ENCODE peak calls at places on chromosomes 6 and 20, in ten cellular contexts. B, A, K, M, Q, E, W, O, C and S are unnamed samples.

GRCh38 chr20:35106827-35107380 is 14.3 kb upstream of the TRPC4AP start:
- DNase-seq in B (no peak), A (no peak), K (no peak), M (no peak), Q (no peak), E (no peak), W (no peak), O (no peak), C (no peak), S (no peak)

GRCh38 chr6:30317913-30318589 is 8.7 kb upstream of the TRIM39 start:
- DNase-seq in B (no peak), A (no peak), K (no peak), M (no peak), Q (no peak), E (no peak), W (no peak), O (no peak), C (no peak), S (no peak)

GRCh38 chr6:157235600-157236039 is 87.7 kb downstream of the TMEM242 start:
- DNase-seq in B (no peak), A (peak), K (peak), M (no peak), Q (peak), E (peak), W (peak), O (peak), C (peak), S (peak)

GRCh38 chr6:167849846-167850459 is 23.2 kb downstream of the AFDN start:
- DNase-seq in B (no peak), A (no peak), K (no peak), M (no peak), Q (peak), E (no peak), W (peak), O (no peak), C (no peak), S (no peak)

GRCh38 chr6:144075884-144076283 is 19.5 kb downstream of the SF3B5 start:
- DNase-seq in B (no peak), A (no peak), K (no peak), M (no peak), Q (no peak), E (no peak), W (no peak), O (no peak), C (no peak), S (no peak)

GRCh38 chr20:47540443-47541354 is 39.0 kb downstream of the NCOA3 start:
- DNase-seq in B (no peak), A (no peak), K (no peak), M (no peak), Q (no peak), E (no peak), W (peak), O (no peak), C (no peak), S (no peak)

GRCh38 chr20:38985603-38986170 is 23.5 kb downstream of the DHX35 start:
- DNase-seq in B (no peak), A (no peak), K (no peak), M (no peak), Q (peak), E (no peak), W (peak), O (no peak), C (no peak), S (no peak)

GRCh38 chr6:33976425-33977360 is 169.2 kb downstream of the GRM4 start:
- DNase-seq in B (no peak), A (peak), K (no peak), M (no peak), Q (no peak), E (no peak), W (no peak), O (no peak), C (no peak), S (no peak)

GRCh38 chr6:117624869-117625481 is 22.7 kb upstream of the GOPC start:
- DNase-seq in B (no peak), A (no peak), K (no peak), M (no peak), Q (no peak), E (no peak), W (no peak), O (no peak), C (no peak), S (no peak)

GRCh38 chr6:9623985-9624384 is 790.9 kb downstream of the TFAP2A start:
- DNase-seq in B (no peak), A (no peak), K (no peak), M (no peak), Q (peak), E (no peak), W (no peak), O (no peak), C (no peak), S (no peak)

GRCh38 chr6:56445818-56446217 is 196.9 kb downstream of the DST start:
- DNase-seq in B (no peak), A (no peak), K (no peak), M (no peak), Q (peak), E (no peak), W (no peak), O (no peak), C (no peak), S (no peak)

GRCh38 chr6:66126358-66126757 is 419.3 kb upstream of the EYS start:
- DNase-seq in B (no peak), A (no peak), K (no peak), M (no peak), Q (no peak), E (no peak), W (no peak), O (no peak), C (no peak), S (no peak)

GRCh38 chr6:17850281-17850680 is 137.2 kb downstream of the KIF13A start:
- DNase-seq in B (no peak), A (no peak), K (no peak), M (no peak), Q (no peak), E (no peak), W (no peak), O (no peak), C (no peak), S (no peak)

GRCh38 chr20:1822564-1823420 is 72.4 kb upstream of the SIRPA start:
- DNase-seq in B (no peak), A (peak), K (no peak), M (no peak), Q (peak), E (no peak), W (no peak), O (no peak), C (no peak), S (no peak)

GRCh38 chr6:2970753-2971419 is 481 bp downstream of the SERPINB6 start:
- DNase-seq in B (no peak), A (peak), K (peak), M (peak), Q (peak), E (peak), W (peak), O (peak), C (peak), S (peak)

GRCh38 chr20:49284818-49285217 is 7.0 kb upstream of the ZNFX1 start:
- DNase-seq in B (no peak), A (no peak), K (no peak), M (no peak), Q (no peak), E (no peak), W (no peak), O (no peak), C (no peak), S (no peak)

GRCh38 chr6:41489284-41489851 is 56.8 kb upstream of the FOXP4 start:
- DNase-seq in B (no peak), A (no peak), K (no peak), M (no peak), Q (no peak), E (no peak), W (no peak), O (no peak), C (peak), S (no peak)

GRCh38 chr6:129498950-129499870 is 210.8 kb downstream of the ARHGAP18 start:
- DNase-seq in B (no peak), A (no peak), K (no peak), M (no peak), Q (peak), E (no peak), W (peak), O (no peak), C (no peak), S (peak)

GRCh38 chr6:21900730-21901129 is 307.2 kb downstream of the SOX4 start:
- DNase-seq in B (no peak), A (no peak), K (no peak), M (no peak), Q (peak), E (no peak), W (no peak), O (no peak), C (no peak), S (no peak)

GRCh38 chr6:107821591-107821990 is 2.5 kb downstream of the SCML4 start:
- DNase-seq in B (no peak), A (no peak), K (no peak), M (no peak), Q (no peak), E (no peak), W (no peak), O (no peak), C (no peak), S (no peak)

GRCh38 chr6:110529355-110529754 is 52.9 kb upstream of the SLC22A16 start:
- DNase-seq in B (no peak), A (no peak), K (no peak), M (no peak), Q (peak), E (no peak), W (no peak), O (no peak), C (no peak), S (no peak)

GRCh38 chr6:34272022-34272926 is 23.5 kb upstream of the SMIM29 start:
- DNase-seq in B (no peak), A (no peak), K (peak), M (no peak), Q (no peak), E (no peak), W (no peak), O (no peak), C (no peak), S (no peak)

GRCh38 chr20:52953020-52953419 is 19.1 kb upstream of the TSHZ2 start:
- DNase-seq in B (no peak), A (no peak), K (no peak), M (no peak), Q (no peak), E (no peak), W (no peak), O (no peak), C (no peak), S (no peak)

GRCh38 chr6:168815229-168815628 is 374.2 kb downstream of the SMOC2 start:
- DNase-seq in B (no peak), A (no peak), K (no peak), M (no peak), Q (no peak), E (no peak), W (peak), O (no peak), C (no peak), S (no peak)

GRCh38 chr6:35737413-35738211 is 780 bp downstream of the ARMC12 start:
- DNase-seq in B (peak), A (no peak), K (no peak), M (no peak), Q (peak), E (no peak), W (peak), O (no peak), C (no peak), S (no peak)

GRCh38 chr6:94389218-94389617 is 969.9 kb upstream of the EPHA7 start:
- DNase-seq in B (no peak), A (no peak), K (no peak), M (no peak), Q (no peak), E (no peak), W (no peak), O (no peak), C (no peak), S (no peak)

GRCh38 chr6:122692175-122692598 is 82.0 kb downstream of the PKIB start:
- DNase-seq in B (no peak), A (no peak), K (no peak), M (no peak), Q (peak), E (no peak), W (peak), O (no peak), C (no peak), S (no peak)

GRCh38 chr6:170463101-170463721 is 89.9 kb downstream of the PSMB1 start:
- DNase-seq in B (no peak), A (no peak), K (no peak), M (no peak), Q (no peak), E (no peak), W (no peak), O (no peak), C (no peak), S (no peak)

GRCh38 chr20:62899633-62900051 is 26.7 kb downstream of the DIDO1 start:
- DNase-seq in B (no peak), A (no peak), K (no peak), M (no peak), Q (peak), E (no peak), W (no peak), O (no peak), C (no peak), S (no peak)

GRCh38 chr20:50299325-50299629 is 108.6 kb downstream of the CEBPB start:
- DNase-seq in B (no peak), A (no peak), K (no peak), M (no peak), Q (no peak), E (no peak), W (no peak), O (no peak), C (no peak), S (no peak)

GRCh38 chr6:168666751-168667427 is 225.9 kb downstream of the SMOC2 start:
- DNase-seq in B (no peak), A (peak), K (no peak), M (no peak), Q (no peak), E (no peak), W (no peak), O (no peak), C (no peak), S (no peak)

GRCh38 chr20:6026051-6026450 is 27.8 kb downstream of the LRRN4 start:
- DNase-seq in B (no peak), A (no peak), K (no peak), M (no peak), Q (peak), E (no peak), W (no peak), O (no peak), C (no peak), S (no peak)

GRCh38 chr20:45946149-45946970 is 11.9 kb downstream of the PCIF1 start:
- DNase-seq in B (no peak), A (no peak), K (no peak), M (no peak), Q (peak), E (peak), W (no peak), O (peak), C (no peak), S (no peak)

GRCh38 chr20:62006482-62006881 is 59.2 kb downstream of the TAF4 start:
- DNase-seq in B (no peak), A (no peak), K (no peak), M (no peak), Q (no peak), E (no peak), W (no peak), O (no peak), C (no peak), S (no peak)

GRCh38 chr6:36386495-36387439 is 702 bp downstream of the ETV7 start:
- DNase-seq in B (peak), A (no peak), K (peak), M (no peak), Q (peak), E (no peak), W (peak), O (no peak), C (peak), S (peak)